ENCODE peak calls at places on chromosome 19, in seven cellular contexts. U, G, J, A, L, S and V are unnamed samples.

GRCh38 chr19:43708716-43709115 is 7.2 kb upstream of the IRGC start:
- DNase-seq in S (no peak), J (no peak), G (no peak), A (no peak), L (no peak), U (no peak), V (no peak)

GRCh38 chr19:49408816-49409440 is 14.3 kb downstream of the PTH2 start:
- DNase-seq in J (no peak), L (no peak), G (no peak), U (no peak), S (no peak), A (no peak), V (no peak)

GRCh38 chr19:32638625-32639024 is 36.4 kb downstream of the ANKRD27 start:
- DNase-seq in L (no peak), A (no peak), U (no peak), J (no peak), G (no peak), S (no peak), V (no peak)

GRCh38 chr19:33302974-33303790 is 848 bp upstream of the CEBPA start:
- DNase-seq in A (peak), L (no peak), J (no peak), S (no peak), U (peak), G (no peak), V (no peak)

GRCh38 chr19:51116736-51117135 is 8.0 kb upstream of the SIGLEC9 start:
- DNase-seq in J (no peak), S (no peak), G (no peak), A (no peak), U (no peak), L (no peak), V (no peak)

GRCh38 chr19:40191836-40192646 is 815 bp downstream of the MAP3K10 start:
- DNase-seq in S (no peak), L (peak), J (no peak), U (no peak), A (peak), G (no peak), V (no peak)

GRCh38 chr19:27794444-27795042 is 1418.4 kb downstream of the UQCRFS1 start:
- DNase-seq in G (no peak), U (no peak), J (no peak), S (no peak), L (no peak), A (no peak), V (peak)

GRCh38 chr19:33649919-33650305 is 28.2 kb downstream of the CHST8 start:
- DNase-seq in U (no peak), L (no peak), S (no peak), A (no peak), G (no peak), J (no peak), V (no peak)

GRCh38 chr19:540867-541637 is 2.8 kb upstream of the GZMM start:
- DNase-seq in S (no peak), G (no peak), U (no peak), J (no peak), L (no peak), A (no peak), V (no peak)

GRCh38 chr19:13872695-13873389 is 4.1 kb upstream of the NANOS3 start:
- DNase-seq in A (no peak), G (no peak), L (peak), S (no peak), U (no peak), J (no peak), V (peak)

GRCh38 chr19:40445945-40446784 is 2.0 kb upstream of the SERTAD3 start:
- DNase-seq in U (no peak), L (peak), S (no peak), A (peak), G (no peak), J (no peak), V (no peak)

GRCh38 chr19:10214784-10215183 is 16.3 kb downstream of the S1PR2 start:
- DNase-seq in S (no peak), L (no peak), A (peak), U (no peak), G (no peak), J (no peak), V (no peak)

DNA sequence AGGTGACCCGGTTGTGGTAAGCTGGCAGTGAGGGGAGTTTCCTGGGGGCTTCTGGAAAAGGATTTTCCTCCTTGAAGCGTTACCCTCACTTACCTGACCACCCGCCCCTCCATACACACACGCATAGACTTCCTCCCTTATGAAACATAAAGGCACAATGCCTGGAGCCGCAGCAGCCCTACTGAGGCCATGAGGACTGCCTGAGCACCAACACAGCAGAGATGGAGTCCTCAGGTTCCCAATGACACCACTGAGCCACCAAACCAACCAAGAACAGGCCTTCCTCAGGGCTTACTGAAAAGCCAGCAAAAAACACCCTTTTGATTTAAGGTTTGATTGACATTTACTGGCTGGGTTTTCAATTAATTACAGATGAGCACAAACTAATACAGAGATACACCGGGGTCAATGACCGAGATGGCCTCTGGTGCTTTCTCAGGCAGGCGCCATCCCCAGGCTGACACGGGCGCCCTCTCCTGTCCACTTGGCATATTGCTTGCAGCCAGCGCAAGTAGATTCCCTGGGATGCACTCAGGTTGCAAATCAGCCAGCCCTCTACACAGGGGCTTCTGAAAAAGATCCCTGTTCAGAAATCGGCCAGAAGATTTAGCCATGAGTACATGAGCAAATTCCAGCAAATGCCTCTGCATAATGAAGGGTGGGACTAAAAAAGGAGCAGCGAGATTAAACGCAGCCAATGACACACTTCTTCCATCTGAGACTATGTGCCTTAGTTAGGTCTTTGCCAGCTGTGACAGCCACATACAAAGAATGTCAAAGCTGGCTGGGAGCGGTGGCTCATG is 14.8 kb downstream of the OPA3 start:
- DNase-seq in U (peak), L (peak), G (no peak), A (peak), S (no peak), J (no peak), V (peak)
- H3K27ac ChIP-seq in U (no peak), L (no peak), G (no peak), A (peak), S (peak), J (no peak), V (no peak)

GRCh38 chr19:58396691-58397532 is 1.5 kb downstream of the RNF225 start:
- DNase-seq in G (no peak), S (no peak), U (no peak), A (no peak), L (no peak), J (no peak), V (no peak)

GRCh38 chr19:58395220-58395978 is at the start of gene RNF225:
- DNase-seq in J (no peak), L (peak), A (peak), G (no peak), U (no peak), S (no peak), V (no peak)

GRCh38 chr19:58397533-58398037 is 2.1 kb downstream of the RNF225 start:
- DNase-seq in J (no peak), S (no peak), G (no peak), U (no peak), L (no peak), A (no peak), V (no peak)

GRCh38 chr19:58394821-58395219 is 636 bp upstream of the RNF225 start:
- DNase-seq in S (no peak), J (no peak), A (peak), U (no peak), G (no peak), L (no peak), V (no peak)

GRCh38 chr19:58395979-58396627 is 647 bp downstream of the RNF225 start:
- DNase-seq in J (no peak), U (no peak), A (no peak), S (no peak), L (no peak), G (no peak), V (no peak)
- H3K27ac ChIP-seq in J (no peak), U (no peak), A (peak), S (no peak), L (no peak), G (no peak), V (no peak)

GRCh38 chr19:47646924-47647323 is 38.0 kb downstream of the BICRA start:
- DNase-seq in J (no peak), G (no peak), U (no peak), S (no peak), A (no peak), L (no peak), V (no peak)
- H3K27ac ChIP-seq in J (no peak), G (no peak), U (no peak), S (no peak), A (no peak), L (no peak), V (no peak)

DNA sequence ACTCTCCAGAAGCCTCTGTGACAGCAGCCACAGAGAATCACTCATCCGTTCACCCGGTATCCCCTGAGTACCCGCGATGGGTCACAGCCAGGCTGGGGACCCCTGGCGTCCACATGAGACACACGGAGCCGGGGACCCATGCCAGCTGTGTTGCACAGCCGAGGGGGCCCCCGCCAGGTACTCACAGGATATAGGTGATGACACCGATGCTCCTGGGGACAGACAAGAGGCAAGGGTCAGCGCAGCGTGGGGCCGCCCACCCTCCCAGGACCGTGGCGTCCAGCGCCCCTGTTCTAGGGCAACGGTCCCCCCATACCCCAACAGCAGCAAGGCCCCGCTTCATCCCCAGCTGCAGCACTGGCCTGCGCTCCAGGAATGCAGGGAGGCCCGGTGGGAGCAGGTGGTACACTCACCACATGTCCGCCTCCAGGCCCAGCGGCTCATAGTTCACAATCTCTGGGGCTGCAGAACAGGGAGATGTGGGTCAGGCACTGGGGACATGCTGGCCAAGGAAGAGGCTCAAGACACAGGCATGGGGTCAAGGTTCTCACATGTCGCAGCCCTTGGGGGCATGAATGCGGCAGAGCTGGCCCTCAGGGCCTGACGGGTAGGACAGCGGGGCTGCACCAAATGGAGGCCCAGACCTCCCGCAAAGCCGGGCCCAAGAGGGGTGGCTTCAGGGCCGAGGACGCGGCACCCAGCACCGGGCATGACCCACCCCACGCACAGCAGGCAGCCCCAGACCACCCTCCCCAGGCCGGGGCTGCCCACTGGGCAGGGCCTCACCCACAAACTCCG is 7.2 kb downstream of the DAPK3 start:
- DNase-seq in U (no peak), A (no peak), G (no peak), S (no peak), L (no peak), J (no peak), V (no peak)
- H3K27ac ChIP-seq in U (no peak), A (no peak), G (no peak), S (no peak), L (no peak), J (no peak), V (no peak)

GRCh38 chr19:45250832-45251451 is at the start of gene MARK4:
- DNase-seq in L (peak), A (peak), G (peak), J (no peak), U (peak), S (no peak), V (peak)
- H3K27ac ChIP-seq in L (no peak), A (peak), G (peak), J (peak), U (peak), S (no peak), V (peak)

GRCh38 chr19:30459859-30460258 is 87.7 kb downstream of the ZNF536 start:
- DNase-seq in J (no peak), L (no peak), U (no peak), A (no peak), G (no peak), S (no peak), V (no peak)

GRCh38 chr19:30467239-30467638 is 95.1 kb downstream of the ZNF536 start:
- DNase-seq in J (no peak), U (no peak), L (no peak), S (no peak), A (no peak), G (no peak), V (no peak)

GRCh38 chr19:30464162-30464561 is 92.0 kb downstream of the ZNF536 start:
- DNase-seq in J (no peak), S (no peak), G (no peak), U (no peak), L (no peak), A (no peak), V (no peak)
- H3K27ac ChIP-seq in J (no peak), S (no peak), G (no peak), U (no peak), L (no peak), A (no peak), V (no peak)